ENCODE peak calls at places on chromosome 5, in six cellular contexts. One of them, this sample, is unnamed.

GRCh38 chr5:95113489-95113888 is 171.4 kb downstream of the MCTP1 start:
- DNase-seq in AG10803: peak
- DNase-seq in gastrocnemius medialis: no peak
- DNase-seq in tibial artery: no peak
- DNase-seq in MM.1S: no peak
- DNase-seq in colonic mucosa: no peak
- DNase-seq in this sample: peak

GRCh38 chr5:23013395-23013994 is 160.4 kb upstream of the CDH12 start:
- DNase-seq in AG10803: no peak
- DNase-seq in gastrocnemius medialis: no peak
- DNase-seq in tibial artery: no peak
- DNase-seq in MM.1S: no peak
- DNase-seq in colonic mucosa: no peak
- DNase-seq in this sample: peak

GRCh38 chr5:64869419-64869818 is 100.7 kb downstream of the CWC27 start:
- DNase-seq in AG10803: peak
- DNase-seq in gastrocnemius medialis: no peak
- DNase-seq in tibial artery: no peak
- DNase-seq in MM.1S: no peak
- DNase-seq in colonic mucosa: no peak
- DNase-seq in this sample: peak

GRCh38 chr5:55868846-55869245 is 17.7 kb downstream of the IL31RA start:
- DNase-seq in AG10803: peak
- DNase-seq in gastrocnemius medialis: no peak
- DNase-seq in tibial artery: no peak
- DNase-seq in MM.1S: no peak
- DNase-seq in colonic mucosa: no peak
- DNase-seq in this sample: peak

GRCh38 chr5:87899109-87900100 is 369.2 kb downstream of the TMEM161B start:
- DNase-seq in AG10803: no peak
- DNase-seq in gastrocnemius medialis: peak
- DNase-seq in tibial artery: peak
- DNase-seq in MM.1S: no peak
- DNase-seq in colonic mucosa: peak
- DNase-seq in this sample: peak

GRCh38 chr5:140926211-140926902 is at the start of gene PCDHAC1:
- DNase-seq in AG10803: peak
- DNase-seq in gastrocnemius medialis: peak
- DNase-seq in tibial artery: peak
- DNase-seq in MM.1S: no peak
- DNase-seq in colonic mucosa: peak
- DNase-seq in this sample: peak

GRCh38 chr5:34022131-34022705 is 14.4 kb upstream of the AMACR start:
- DNase-seq in AG10803: peak
- DNase-seq in gastrocnemius medialis: no peak
- DNase-seq in tibial artery: no peak
- DNase-seq in MM.1S: peak
- DNase-seq in colonic mucosa: no peak
- DNase-seq in this sample: peak

GRCh38 chr5:160749682-160750081 is 102.3 kb downstream of the ATP10B start:
- DNase-seq in AG10803: no peak
- DNase-seq in gastrocnemius medialis: no peak
- DNase-seq in tibial artery: no peak
- DNase-seq in MM.1S: no peak
- DNase-seq in colonic mucosa: peak
- DNase-seq in this sample: no peak

GRCh38 chr5:147558826-147559225 is 49.0 kb upstream of the DPYSL3 start:
- DNase-seq in AG10803: peak
- DNase-seq in gastrocnemius medialis: peak
- DNase-seq in tibial artery: peak
- DNase-seq in MM.1S: peak
- DNase-seq in colonic mucosa: peak
- DNase-seq in this sample: peak

GRCh38 chr5:102955463-102955862 is 164.5 kb downstream of the GIN1 start:
- DNase-seq in AG10803: peak
- DNase-seq in gastrocnemius medialis: no peak
- DNase-seq in tibial artery: no peak
- DNase-seq in MM.1S: no peak
- DNase-seq in colonic mucosa: no peak
- DNase-seq in this sample: no peak

GRCh38 chr5:10599828-10600227 is 36.0 kb downstream of the ANKRD33B start:
- DNase-seq in AG10803: peak
- DNase-seq in gastrocnemius medialis: no peak
- DNase-seq in tibial artery: no peak
- DNase-seq in MM.1S: peak
- DNase-seq in colonic mucosa: no peak
- DNase-seq in this sample: peak

GRCh38 chr5:130400091-130400490 is 495.8 kb downstream of the CHSY3 start:
- DNase-seq in AG10803: no peak
- DNase-seq in gastrocnemius medialis: no peak
- DNase-seq in tibial artery: no peak
- DNase-seq in MM.1S: no peak
- DNase-seq in colonic mucosa: no peak
- DNase-seq in this sample: peak

GRCh38 chr5:107919361-107919760 is 248.6 kb upstream of the EFNA5 start:
- DNase-seq in AG10803: no peak
- DNase-seq in gastrocnemius medialis: no peak
- DNase-seq in tibial artery: no peak
- DNase-seq in MM.1S: no peak
- DNase-seq in colonic mucosa: no peak
- DNase-seq in this sample: no peak

GRCh38 chr5:109455598-109456096 is 45.9 kb upstream of the PJA2 start:
- DNase-seq in AG10803: peak
- DNase-seq in gastrocnemius medialis: peak
- DNase-seq in tibial artery: peak
- DNase-seq in MM.1S: no peak
- DNase-seq in colonic mucosa: no peak
- DNase-seq in this sample: peak

GRCh38 chr5:126628102-126628501 is 27.4 kb downstream of the PHAX start:
- DNase-seq in AG10803: no peak
- DNase-seq in gastrocnemius medialis: no peak
- DNase-seq in tibial artery: no peak
- DNase-seq in MM.1S: no peak
- DNase-seq in colonic mucosa: no peak
- DNase-seq in this sample: no peak

GRCh38 chr5:5905186-5905585 is 473.2 kb downstream of the MED10 start:
- DNase-seq in AG10803: no peak
- DNase-seq in gastrocnemius medialis: no peak
- DNase-seq in tibial artery: no peak
- DNase-seq in MM.1S: no peak
- DNase-seq in colonic mucosa: no peak
- DNase-seq in this sample: no peak

GRCh38 chr5:68216737-68217231 is 1.2 kb downstream of the PIK3R1 start:
- DNase-seq in AG10803: no peak
- DNase-seq in gastrocnemius medialis: no peak
- DNase-seq in tibial artery: no peak
- DNase-seq in MM.1S: no peak
- DNase-seq in colonic mucosa: no peak
- DNase-seq in this sample: no peak

GRCh38 chr5:61486476-61486875 is 154.4 kb downstream of the ZSWIM6 start:
- DNase-seq in AG10803: peak
- DNase-seq in gastrocnemius medialis: no peak
- DNase-seq in tibial artery: no peak
- DNase-seq in MM.1S: no peak
- DNase-seq in colonic mucosa: no peak
- DNase-seq in this sample: no peak

GRCh38 chr5:106454651-106455415 is 1215.9 kb downstream of the EFNA5 start:
- DNase-seq in AG10803: peak
- DNase-seq in gastrocnemius medialis: no peak
- DNase-seq in tibial artery: no peak
- DNase-seq in MM.1S: no peak
- DNase-seq in colonic mucosa: no peak
- DNase-seq in this sample: peak

DNA sequence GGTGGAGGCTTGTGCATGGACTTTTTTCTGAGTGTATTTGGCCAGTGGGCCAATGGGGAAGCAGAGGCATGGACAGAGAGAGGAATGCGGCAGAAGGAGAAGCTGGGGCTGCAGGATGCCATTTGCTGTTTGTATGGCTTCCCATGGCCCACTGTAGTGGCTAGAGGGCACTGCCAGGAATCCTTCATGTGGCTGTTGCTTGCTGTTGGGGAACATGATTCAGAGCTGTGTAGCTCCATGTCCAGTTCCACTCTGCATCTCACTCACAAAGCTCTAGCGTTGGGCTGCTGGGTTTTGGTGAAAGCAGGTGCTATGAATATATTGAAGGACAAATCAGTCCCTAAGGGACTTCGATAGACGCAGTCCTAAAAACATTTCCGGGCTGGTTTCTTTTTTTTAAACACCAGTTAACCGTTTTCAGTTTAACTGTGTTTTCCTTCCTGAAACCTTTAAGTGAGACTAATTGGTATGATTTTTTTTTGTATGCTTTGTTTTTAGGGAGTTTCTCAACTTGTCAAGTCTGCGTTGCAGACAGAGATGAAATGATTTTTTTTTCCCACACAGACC is 51.3 kb downstream of the SLC22A5 start:
- DNase-seq in AG10803: no peak
- DNase-seq in gastrocnemius medialis: no peak
- DNase-seq in tibial artery: peak
- DNase-seq in MM.1S: peak
- DNase-seq in colonic mucosa: peak
- DNase-seq in this sample: no peak
- TF ChIP-seq CTCF in AG10803: no peak
- TF ChIP-seq CTCF in gastrocnemius medialis: no peak
- TF ChIP-seq CTCF in tibial artery: no peak
- TF ChIP-seq CTCF in MM.1S: peak
- TF ChIP-seq CTCF in colonic mucosa: no peak
- TF ChIP-seq CTCF in this sample: no peak

GRCh38 chr5:133316346-133317343 is 264.8 kb downstream of the HSPA4 start:
- DNase-seq in AG10803: no peak
- DNase-seq in gastrocnemius medialis: no peak
- DNase-seq in tibial artery: no peak
- DNase-seq in MM.1S: no peak
- DNase-seq in colonic mucosa: no peak
- DNase-seq in this sample: peak
- TF ChIP-seq CTCF in AG10803: peak
- TF ChIP-seq CTCF in gastrocnemius medialis: no peak
- TF ChIP-seq CTCF in tibial artery: no peak
- TF ChIP-seq CTCF in MM.1S: no peak
- TF ChIP-seq CTCF in colonic mucosa: no peak
- TF ChIP-seq CTCF in this sample: peak

GRCh38 chr5:74621492-74621891 is 19.0 kb downstream of the ENC1 start:
- DNase-seq in AG10803: peak
- DNase-seq in gastrocnemius medialis: no peak
- DNase-seq in tibial artery: no peak
- DNase-seq in MM.1S: no peak
- DNase-seq in colonic mucosa: no peak
- DNase-seq in this sample: no peak
- TF ChIP-seq CTCF in AG10803: no peak
- TF ChIP-seq CTCF in gastrocnemius medialis: no peak
- TF ChIP-seq CTCF in tibial artery: no peak
- TF ChIP-seq CTCF in MM.1S: no peak
- TF ChIP-seq CTCF in colonic mucosa: no peak
- TF ChIP-seq CTCF in this sample: no peak

GRCh38 chr5:172868436-172868923 is 34.4 kb downstream of the ERGIC1 start:
- DNase-seq in AG10803: peak
- DNase-seq in gastrocnemius medialis: no peak
- DNase-seq in tibial artery: no peak
- DNase-seq in MM.1S: no peak
- DNase-seq in colonic mucosa: no peak
- DNase-seq in this sample: peak

GRCh38 chr5:172867761-172868435 is 33.8 kb downstream of the ERGIC1 start:
- DNase-seq in AG10803: no peak
- DNase-seq in gastrocnemius medialis: no peak
- DNase-seq in tibial artery: no peak
- DNase-seq in MM.1S: no peak
- DNase-seq in colonic mucosa: no peak
- DNase-seq in this sample: no peak

GRCh38 chr5:172870261-172870806 is 36.3 kb downstream of the ERGIC1 start:
- DNase-seq in AG10803: peak
- DNase-seq in gastrocnemius medialis: peak
- DNase-seq in tibial artery: peak
- DNase-seq in MM.1S: no peak
- DNase-seq in colonic mucosa: no peak
- DNase-seq in this sample: peak

GRCh38 chr5:172869734-172870133 is 35.7 kb downstream of the ERGIC1 start:
- DNase-seq in AG10803: no peak
- DNase-seq in gastrocnemius medialis: no peak
- DNase-seq in tibial artery: no peak
- DNase-seq in MM.1S: no peak
- DNase-seq in colonic mucosa: no peak
- DNase-seq in this sample: peak

DNA sequence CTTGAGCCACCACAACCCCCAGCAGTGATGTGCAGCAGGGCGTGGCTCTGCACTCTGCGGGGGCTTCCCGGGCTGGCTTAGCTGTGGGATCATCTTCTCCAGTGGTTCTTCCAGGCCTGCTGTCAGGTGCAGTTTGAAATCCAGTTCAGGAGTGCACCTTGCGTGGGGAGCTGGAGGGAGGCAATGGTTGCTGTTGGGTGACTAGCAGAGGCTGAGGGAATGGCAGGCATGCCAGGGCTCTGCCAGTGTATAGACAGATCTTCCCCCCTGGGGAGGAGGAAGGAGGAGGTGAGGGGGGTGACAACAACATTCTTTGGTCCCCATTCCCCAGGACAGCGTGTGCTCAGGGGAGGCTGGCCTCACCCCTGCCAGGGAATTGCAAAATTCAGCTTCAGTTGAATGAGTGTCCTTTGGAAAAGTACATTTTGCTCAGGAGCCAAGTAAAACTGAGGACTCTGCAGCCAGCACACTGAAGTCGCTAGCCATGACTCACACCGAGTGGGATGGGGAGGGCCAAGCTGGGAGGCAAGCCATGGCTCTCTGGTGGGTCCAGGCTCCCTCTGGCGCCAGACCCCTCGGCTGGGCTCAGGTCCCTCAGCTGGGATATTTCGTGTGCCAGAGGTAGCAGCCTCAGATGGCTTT is 35.0 kb downstream of the ERGIC1 start:
- DNase-seq in AG10803: peak
- DNase-seq in gastrocnemius medialis: peak
- DNase-seq in tibial artery: peak
- DNase-seq in MM.1S: no peak
- DNase-seq in colonic mucosa: no peak
- DNase-seq in this sample: peak
- TF ChIP-seq CTCF in AG10803: peak
- TF ChIP-seq CTCF in gastrocnemius medialis: peak
- TF ChIP-seq CTCF in tibial artery: peak
- TF ChIP-seq CTCF in MM.1S: no peak
- TF ChIP-seq CTCF in colonic mucosa: no peak
- TF ChIP-seq CTCF in this sample: peak

GRCh38 chr5:120463991-120464626 is at the start of gene PRR16:
- DNase-seq in AG10803: peak
- DNase-seq in gastrocnemius medialis: peak
- DNase-seq in tibial artery: peak
- DNase-seq in MM.1S: peak
- DNase-seq in colonic mucosa: peak
- DNase-seq in this sample: peak
- TF ChIP-seq CTCF in AG10803: no peak
- TF ChIP-seq CTCF in gastrocnemius medialis: peak
- TF ChIP-seq CTCF in tibial artery: peak
- TF ChIP-seq CTCF in MM.1S: peak
- TF ChIP-seq CTCF in colonic mucosa: no peak
- TF ChIP-seq CTCF in this sample: no peak

GRCh38 chr5:100444961-100445360 is 90.2 kb upstream of the FAM174A start:
- DNase-seq in AG10803: no peak
- DNase-seq in gastrocnemius medialis: no peak
- DNase-seq in tibial artery: no peak
- DNase-seq in MM.1S: no peak
- DNase-seq in colonic mucosa: no peak
- DNase-seq in this sample: no peak
- TF ChIP-seq CTCF in AG10803: no peak
- TF ChIP-seq CTCF in gastrocnemius medialis: no peak
- TF ChIP-seq CTCF in tibial artery: no peak
- TF ChIP-seq CTCF in MM.1S: no peak
- TF ChIP-seq CTCF in colonic mucosa: no peak
- TF ChIP-seq CTCF in this sample: no peak

GRCh38 chr5:72366324-72366976 is 46.3 kb downstream of the PTCD2 start:
- DNase-seq in AG10803: peak
- DNase-seq in gastrocnemius medialis: peak
- DNase-seq in tibial artery: peak
- DNase-seq in MM.1S: peak
- DNase-seq in colonic mucosa: peak
- DNase-seq in this sample: peak
- TF ChIP-seq CTCF in AG10803: peak
- TF ChIP-seq CTCF in gastrocnemius medialis: peak
- TF ChIP-seq CTCF in tibial artery: peak
- TF ChIP-seq CTCF in MM.1S: peak
- TF ChIP-seq CTCF in colonic mucosa: peak
- TF ChIP-seq CTCF in this sample: peak